ENCODE peak calls at places on chromosomes 12 and 14, in six cellular contexts. One of them, this sample, is unnamed.

GRCh38 chr14:76701981-76702380 is 59.3 kb upstream of the VASH1 start:
- DNase-seq in tibial nerve: peak; percentile 68
- DNase-seq in SJSA1: peak; percentile 16
- DNase-seq in Peyer's patch: no peak
- DNase-seq in lower lobe of right lung: no peak
- DNase-seq in right cardiac atrium: peak; percentile 93
- DNase-seq in this sample: no peak

GRCh38 chr12:48969160-48969771 is 2.3 kb downstream of the WNT10B start:
- DNase-seq in tibial nerve: no peak
- DNase-seq in SJSA1: no peak
- DNase-seq in Peyer's patch: no peak
- DNase-seq in lower lobe of right lung: no peak
- DNase-seq in right cardiac atrium: no peak
- DNase-seq in this sample: no peak

GRCh38 chr12:23906329-23906728 is 43.1 kb downstream of the SOX5 start:
- DNase-seq in tibial nerve: peak; percentile 19
- DNase-seq in SJSA1: peak; percentile 45
- DNase-seq in Peyer's patch: no peak
- DNase-seq in lower lobe of right lung: no peak
- DNase-seq in right cardiac atrium: peak; percentile 28
- DNase-seq in this sample: no peak

GRCh38 chr14:71266994-71267636 is 359.9 kb downstream of the PCNX1 start:
- DNase-seq in tibial nerve: no peak
- DNase-seq in SJSA1: no peak
- DNase-seq in Peyer's patch: no peak
- DNase-seq in lower lobe of right lung: no peak
- DNase-seq in right cardiac atrium: no peak
- DNase-seq in this sample: no peak

GRCh38 chr12:53991077-53991460 is 6.1 kb downstream of the HOXC10 start:
- DNase-seq in tibial nerve: no peak
- DNase-seq in SJSA1: no peak
- DNase-seq in Peyer's patch: no peak
- DNase-seq in lower lobe of right lung: no peak
- DNase-seq in right cardiac atrium: no peak
- DNase-seq in this sample: no peak

GRCh38 chr14:35482994-35483515 is 50.9 kb upstream of the INSM2 start:
- DNase-seq in tibial nerve: no peak
- DNase-seq in SJSA1: no peak
- DNase-seq in Peyer's patch: no peak
- DNase-seq in lower lobe of right lung: no peak
- DNase-seq in right cardiac atrium: no peak
- DNase-seq in this sample: no peak

GRCh38 chr14:99039316-99040041 is 232.5 kb downstream of the BCL11B start:
- DNase-seq in tibial nerve: no peak
- DNase-seq in SJSA1: no peak
- DNase-seq in Peyer's patch: no peak
- DNase-seq in lower lobe of right lung: no peak
- DNase-seq in right cardiac atrium: no peak
- DNase-seq in this sample: no peak

GRCh38 chr12:67468549-67469245 is 179.8 kb upstream of the DYRK2 start:
- DNase-seq in tibial nerve: no peak
- DNase-seq in SJSA1: no peak
- DNase-seq in Peyer's patch: no peak
- DNase-seq in lower lobe of right lung: no peak
- DNase-seq in right cardiac atrium: no peak
- DNase-seq in this sample: no peak

GRCh38 chr12:64675795-64676194 is 65.5 kb downstream of the RASSF3 start:
- DNase-seq in tibial nerve: no peak
- DNase-seq in SJSA1: peak; percentile 47
- DNase-seq in Peyer's patch: no peak
- DNase-seq in lower lobe of right lung: no peak
- DNase-seq in right cardiac atrium: peak; percentile 60
- DNase-seq in this sample: no peak

GRCh38 chr12:26629864-26630263 is 203.1 kb downstream of the ITPR2 start:
- DNase-seq in tibial nerve: no peak
- DNase-seq in SJSA1: no peak
- DNase-seq in Peyer's patch: no peak
- DNase-seq in lower lobe of right lung: no peak
- DNase-seq in right cardiac atrium: no peak
- DNase-seq in this sample: peak; percentile 11

GRCh38 chr14:75389679-75390078 is 38.1 kb upstream of the JDP2 start:
- DNase-seq in tibial nerve: no peak
- DNase-seq in SJSA1: no peak
- DNase-seq in Peyer's patch: no peak
- DNase-seq in lower lobe of right lung: no peak
- DNase-seq in right cardiac atrium: no peak
- DNase-seq in this sample: no peak

GRCh38 chr12:94618995-94619695 is 31.2 kb downstream of the TMCC3 start:
- DNase-seq in tibial nerve: no peak
- DNase-seq in SJSA1: peak; percentile 59
- DNase-seq in Peyer's patch: no peak
- DNase-seq in lower lobe of right lung: no peak
- DNase-seq in right cardiac atrium: no peak
- DNase-seq in this sample: no peak

GRCh38 chr12:106090586-106091411 is 48.0 kb downstream of the NUAK1 start:
- DNase-seq in tibial nerve: no peak
- DNase-seq in SJSA1: peak; percentile 78
- DNase-seq in Peyer's patch: no peak
- DNase-seq in lower lobe of right lung: no peak
- DNase-seq in right cardiac atrium: peak; percentile 81
- DNase-seq in this sample: no peak

GRCh38 chr12:62928632-62929031 is 6.3 kb downstream of the PPM1H start:
- DNase-seq in tibial nerve: no peak
- DNase-seq in SJSA1: no peak
- DNase-seq in Peyer's patch: no peak
- DNase-seq in lower lobe of right lung: no peak
- DNase-seq in right cardiac atrium: no peak
- DNase-seq in this sample: no peak

GRCh38 chr12:128684357-128684756 is 139.4 kb downstream of the SLC15A4 start:
- DNase-seq in tibial nerve: no peak
- DNase-seq in SJSA1: no peak
- DNase-seq in Peyer's patch: no peak
- DNase-seq in lower lobe of right lung: no peak
- DNase-seq in right cardiac atrium: peak; percentile 67
- DNase-seq in this sample: no peak

GRCh38 chr14:20604291-20604690 is 13.1 kb upstream of the RNASE12 start:
- DNase-seq in tibial nerve: no peak
- DNase-seq in SJSA1: no peak
- DNase-seq in Peyer's patch: no peak
- DNase-seq in lower lobe of right lung: no peak
- DNase-seq in right cardiac atrium: no peak
- DNase-seq in this sample: no peak

GRCh38 chr14:100673085-100673806 is 53.4 kb upstream of the DLK1 start:
- DNase-seq in tibial nerve: no peak
- DNase-seq in SJSA1: no peak
- DNase-seq in Peyer's patch: peak; percentile 78
- DNase-seq in lower lobe of right lung: peak; percentile 66
- DNase-seq in right cardiac atrium: no peak
- DNase-seq in this sample: no peak

GRCh38 chr14:74140374-74140850 is 55.7 kb downstream of the LIN52 start:
- DNase-seq in tibial nerve: peak; percentile 58
- DNase-seq in SJSA1: no peak
- DNase-seq in Peyer's patch: peak; percentile 83
- DNase-seq in lower lobe of right lung: peak; percentile 84
- DNase-seq in right cardiac atrium: peak; percentile 90
- DNase-seq in this sample: no peak

GRCh38 chr14:32457213-32457920 is 128.3 kb downstream of the AKAP6 start:
- DNase-seq in tibial nerve: no peak
- DNase-seq in SJSA1: peak; percentile 74
- DNase-seq in Peyer's patch: no peak
- DNase-seq in lower lobe of right lung: no peak
- DNase-seq in right cardiac atrium: peak; percentile 77
- DNase-seq in this sample: no peak

GRCh38 chr14:33767721-33768457 is 183.0 kb downstream of the EGLN3 start:
- DNase-seq in tibial nerve: no peak
- DNase-seq in SJSA1: no peak
- DNase-seq in Peyer's patch: no peak
- DNase-seq in lower lobe of right lung: no peak
- DNase-seq in right cardiac atrium: no peak
- DNase-seq in this sample: no peak
- H3K27ac ChIP-seq in tibial nerve: no peak overlapping the region
- H3K27ac ChIP-seq in SJSA1: peak overlapping the region; percentile 9
- H3K27ac ChIP-seq in Peyer's patch: no peak overlapping the region
- H3K27ac ChIP-seq in lower lobe of right lung: no peak overlapping the region
- H3K27ac ChIP-seq in right cardiac atrium: no peak overlapping the region
- H3K27ac ChIP-seq in this sample: no peak overlapping the region

GRCh38 chr12:122894173-122895121 is 1.5 kb downstream of the VPS37B start:
- DNase-seq in tibial nerve: no peak
- DNase-seq in SJSA1: no peak
- DNase-seq in Peyer's patch: peak; percentile 68
- DNase-seq in lower lobe of right lung: peak; percentile 82
- DNase-seq in right cardiac atrium: no peak
- DNase-seq in this sample: no peak

GRCh38 chr12:122895757-122896636 is at the start of gene VPS37B:
- DNase-seq in tibial nerve: peak; percentile 62
- DNase-seq in SJSA1: peak; percentile 81
- DNase-seq in Peyer's patch: peak; percentile 87
- DNase-seq in lower lobe of right lung: peak; percentile 89
- DNase-seq in right cardiac atrium: peak; percentile 93
- DNase-seq in this sample: peak; percentile 46

GRCh38 chr12:122891661-122892525 is 4.0 kb downstream of the VPS37B start:
- DNase-seq in tibial nerve: no peak
- DNase-seq in SJSA1: no peak
- DNase-seq in Peyer's patch: no peak
- DNase-seq in lower lobe of right lung: no peak
- DNase-seq in right cardiac atrium: no peak
- DNase-seq in this sample: no peak

GRCh38 chr12:122895290-122895689 is 634 bp downstream of the VPS37B start:
- DNase-seq in tibial nerve: no peak
- DNase-seq in SJSA1: no peak
- DNase-seq in Peyer's patch: no peak
- DNase-seq in lower lobe of right lung: no peak
- DNase-seq in right cardiac atrium: no peak
- DNase-seq in this sample: no peak

GRCh38 chr12:122893208-122894151 is 2.4 kb downstream of the VPS37B start:
- DNase-seq in tibial nerve: no peak
- DNase-seq in SJSA1: no peak
- DNase-seq in Peyer's patch: no peak
- DNase-seq in lower lobe of right lung: peak; percentile 68
- DNase-seq in right cardiac atrium: no peak
- DNase-seq in this sample: no peak
- H3K27ac ChIP-seq in tibial nerve: no peak overlapping the region
- H3K27ac ChIP-seq in SJSA1: no peak overlapping the region
- H3K27ac ChIP-seq in Peyer's patch: peak overlapping the region; percentile 92
- H3K27ac ChIP-seq in lower lobe of right lung: peak overlapping the region; percentile 94
- H3K27ac ChIP-seq in right cardiac atrium: no peak overlapping the region
- H3K27ac ChIP-seq in this sample: no peak overlapping the region

GRCh38 chr12:76240281-76240680 is 107.9 kb downstream of the BBS10 start:
- DNase-seq in tibial nerve: no peak
- DNase-seq in SJSA1: no peak
- DNase-seq in Peyer's patch: no peak
- DNase-seq in lower lobe of right lung: no peak
- DNase-seq in right cardiac atrium: no peak
- DNase-seq in this sample: no peak

GRCh38 chr12:76237086-76237701 is 111.0 kb downstream of the BBS10 start:
- DNase-seq in tibial nerve: no peak
- DNase-seq in SJSA1: no peak
- DNase-seq in Peyer's patch: no peak
- DNase-seq in lower lobe of right lung: no peak
- DNase-seq in right cardiac atrium: no peak
- DNase-seq in this sample: no peak

GRCh38 chr12:76232013-76232412 is 116.2 kb downstream of the BBS10 start:
- DNase-seq in tibial nerve: no peak
- DNase-seq in SJSA1: no peak
- DNase-seq in Peyer's patch: no peak
- DNase-seq in lower lobe of right lung: no peak
- DNase-seq in right cardiac atrium: no peak
- DNase-seq in this sample: no peak

GRCh38 chr12:76238688-76239087 is 109.5 kb downstream of the BBS10 start:
- DNase-seq in tibial nerve: no peak
- DNase-seq in SJSA1: no peak
- DNase-seq in Peyer's patch: no peak
- DNase-seq in lower lobe of right lung: no peak
- DNase-seq in right cardiac atrium: no peak
- DNase-seq in this sample: no peak

DNA sequence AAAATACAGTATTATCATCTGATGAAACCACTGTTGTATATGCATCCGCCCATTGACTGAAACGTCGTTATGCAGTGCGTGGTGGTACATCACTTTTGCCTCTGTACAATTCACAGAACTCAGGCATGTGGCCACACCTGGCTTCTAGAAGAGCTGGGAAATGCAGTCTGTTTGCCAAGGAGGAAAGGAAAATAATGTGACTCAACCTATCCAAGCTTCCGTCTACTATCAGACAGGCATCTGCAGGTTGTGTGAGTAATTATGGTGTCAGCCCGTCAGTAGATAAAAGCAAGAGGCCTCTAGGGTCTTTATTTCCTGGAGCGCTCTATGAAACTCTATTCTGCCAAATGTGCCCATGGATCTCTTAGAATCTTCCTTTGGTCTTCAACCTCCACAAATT is 111.6 kb downstream of the BBS10 start:
- DNase-seq in tibial nerve: no peak
- DNase-seq in SJSA1: no peak
- DNase-seq in Peyer's patch: no peak
- DNase-seq in lower lobe of right lung: no peak
- DNase-seq in right cardiac atrium: no peak
- DNase-seq in this sample: no peak
- H3K27ac ChIP-seq in tibial nerve: no peak overlapping the region
- H3K27ac ChIP-seq in SJSA1: no peak overlapping the region
- H3K27ac ChIP-seq in Peyer's patch: no peak overlapping the region
- H3K27ac ChIP-seq in lower lobe of right lung: no peak overlapping the region
- H3K27ac ChIP-seq in right cardiac atrium: no peak overlapping the region
- H3K27ac ChIP-seq in this sample: no peak overlapping the region

GRCh38 chr12:77914089-77914488 is 83.4 kb downstream of the NAV3 start:
- DNase-seq in tibial nerve: no peak
- DNase-seq in SJSA1: no peak
- DNase-seq in Peyer's patch: no peak
- DNase-seq in lower lobe of right lung: no peak
- DNase-seq in right cardiac atrium: no peak
- DNase-seq in this sample: no peak
- H3K27ac ChIP-seq in tibial nerve: no peak overlapping the region
- H3K27ac ChIP-seq in SJSA1: no peak overlapping the region
- H3K27ac ChIP-seq in Peyer's patch: no peak overlapping the region
- H3K27ac ChIP-seq in lower lobe of right lung: no peak overlapping the region
- H3K27ac ChIP-seq in right cardiac atrium: no peak overlapping the region
- H3K27ac ChIP-seq in this sample: no peak overlapping the region

This sample was measured in caudate nucleus.